ENCODE peak calls at places on chromosomes 11 and 22, in four cellular contexts. F, Y, E and B are unnamed samples.

GRCh38 chr11:35617687-35618496 is at the start of gene FJX1:
- DNase-seq in F (peak), Y (peak), E (peak), B (no peak)

GRCh38 chr11:83070878-83071640 is 638 bp downstream of the RAB30 start:
- DNase-seq in F (no peak), Y (peak), E (no peak), B (peak)

GRCh38 chr11:115129771-115130306 is 374.4 kb downstream of the CADM1 start:
- DNase-seq in F (no peak), Y (no peak), E (no peak), B (no peak)

GRCh38 chr11:44564653-44565007 is 833 bp upstream of the CD82 start:
- DNase-seq in F (peak), Y (peak), E (peak), B (peak)

GRCh38 chr22:25402501-25403283 is 161.8 kb upstream of the GRK3 start:
- DNase-seq in F (no peak), Y (no peak), E (peak), B (no peak)

GRCh38 chr22:27554106-27554814 is 247.3 kb downstream of the MN1 start:
- DNase-seq in F (no peak), Y (no peak), E (peak), B (no peak)

GRCh38 chr22:38614331-38615122 is 41.7 kb downstream of the FAM227A start:
- DNase-seq in F (no peak), Y (no peak), E (no peak), B (no peak)

GRCh38 chr11:33645686-33646085 is 54.9 kb downstream of the C11orf91 start:
- DNase-seq in F (no peak), Y (no peak), E (no peak), B (no peak)

GRCh38 chr11:130121430-130121978 is 38.1 kb upstream of the ST14 start:
- DNase-seq in F (no peak), Y (no peak), E (no peak), B (no peak)

GRCh38 chr11:117696489-117696888 is 100.5 kb downstream of the DSCAML1 start:
- DNase-seq in F (no peak), Y (no peak), E (no peak), B (no peak)

GRCh38 chr11:111764621-111765020 is 1.6 kb downstream of the PPP2R1B start:
- DNase-seq in F (no peak), Y (no peak), E (no peak), B (no peak)

GRCh38 chr22:42696331-42696967 is 24.2 kb downstream of the A4GALT start:
- DNase-seq in F (no peak), Y (no peak), E (no peak), B (no peak)

GRCh38 chr22:42692239-42693054 is 28.2 kb downstream of the A4GALT start:
- DNase-seq in F (no peak), Y (no peak), E (no peak), B (no peak)

GRCh38 chr22:42693055-42693762 is 27.5 kb downstream of the A4GALT start:
- DNase-seq in F (no peak), Y (no peak), E (no peak), B (no peak)

GRCh38 chr22:42695294-42695693 is 25.4 kb downstream of the A4GALT start:
- DNase-seq in F (no peak), Y (peak), E (no peak), B (no peak)

GRCh38 chr22:42693763-42694683 is 26.6 kb downstream of the A4GALT start:
- DNase-seq in F (no peak), Y (no peak), E (no peak), B (no peak)
- H3K27ac ChIP-seq in F (no peak), Y (peak), E (no peak), B (no peak)

GRCh38 chr11:65854161-65854592 is 3.8 kb downstream of the CFL1 start:
- DNase-seq in F (peak), Y (no peak), E (no peak), B (no peak)

GRCh38 chr11:65852508-65853248 is 5.3 kb downstream of the CFL1 start:
- DNase-seq in F (peak), Y (no peak), E (no peak), B (no peak)

GRCh38 chr11:65851811-65852507 is 6.0 kb downstream of the CFL1 start:
- DNase-seq in F (peak), Y (no peak), E (no peak), B (no peak)

GRCh38 chr11:65854871-65855837 is 2.8 kb downstream of the CFL1 start:
- DNase-seq in F (peak), Y (no peak), E (no peak), B (no peak)

GRCh38 chr11:65853249-65853979 is 4.6 kb downstream of the CFL1 start:
- DNase-seq in F (peak), Y (no peak), E (no peak), B (no peak)
- H3K27ac ChIP-seq in F (no peak), Y (no peak), E (no peak), B (no peak)

DNA sequence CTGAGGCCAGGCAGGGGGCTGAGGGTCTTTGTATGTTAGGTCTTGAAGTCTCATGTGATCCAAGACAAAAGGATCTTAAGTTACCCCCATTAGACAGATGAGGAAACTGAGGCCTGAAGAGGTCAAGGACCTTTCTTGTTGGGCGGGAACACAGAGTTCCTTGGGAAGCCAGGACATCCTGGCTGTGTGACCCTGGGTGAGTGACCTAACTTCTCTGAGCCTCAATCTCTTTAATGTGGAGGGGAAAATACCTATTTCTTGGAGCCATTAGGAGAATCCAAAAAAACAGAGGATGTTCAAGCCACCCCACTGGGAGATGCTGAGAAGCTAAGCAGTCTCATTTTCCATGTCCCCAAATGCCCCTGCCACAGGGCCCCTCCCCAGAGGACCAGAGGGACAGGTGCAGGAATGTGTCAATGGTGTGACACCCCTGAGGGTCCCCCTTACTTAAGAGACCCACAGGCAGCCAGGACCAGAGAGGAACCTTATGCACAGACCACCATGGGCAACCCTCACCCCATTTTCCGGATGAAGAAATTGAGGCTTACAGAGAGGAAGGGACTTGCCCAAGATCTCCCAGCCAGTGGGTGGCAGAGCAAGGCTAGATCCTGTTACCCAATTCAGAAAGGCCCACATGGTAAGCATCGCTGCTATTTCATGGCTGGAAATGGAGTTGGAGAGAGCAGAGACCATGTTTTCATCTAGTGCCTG is 8.0 kb downstream of the RAC2 start:
- DNase-seq in F (no peak), Y (no peak), E (no peak), B (no peak)
- H3K27ac ChIP-seq in F (no peak), Y (no peak), E (no peak), B (no peak)

GRCh38 chr22:45807156-45807915 is 135.7 kb downstream of the ATXN10 start:
- DNase-seq in F (no peak), Y (no peak), E (no peak), B (no peak)
- H3K27ac ChIP-seq in F (no peak), Y (no peak), E (no peak), B (no peak)

GRCh38 chr11:14312736-14313438 is 46.1 kb downstream of the RRAS2 start:
- DNase-seq in F (no peak), Y (no peak), E (no peak), B (no peak)
- H3K27ac ChIP-seq in F (no peak), Y (no peak), E (no peak), B (no peak)

GRCh38 chr11:46668480-46669085 is 31.8 kb downstream of the ARHGAP1 start:
- DNase-seq in F (no peak), Y (no peak), E (no peak), B (no peak)
- H3K27ac ChIP-seq in F (no peak), Y (no peak), E (no peak), B (peak)

GRCh38 chr11:133441964-133442660 is 90.2 kb downstream of the OPCML start:
- DNase-seq in F (no peak), Y (no peak), E (no peak), B (no peak)
- H3K27ac ChIP-seq in F (peak), Y (no peak), E (no peak), B (no peak)